ENCODE peak calls at places on chromosomes 13 and 19, in five cellular contexts. G, E, L, R and X are unnamed samples.

GRCh38 chr19:51779703-51780102 is 15.3 kb upstream of the FPR3 start:
- DNase-seq in E (no peak), L (no peak), R (no peak), G (no peak), X (no peak)

GRCh38 chr13:106233336-106233735 is 302.1 kb downstream of the EFNB2 start:
- DNase-seq in L (no peak), E (no peak), G (no peak), R (no peak), X (no peak)

GRCh38 chr13:110282316-110282841 is 24.6 kb downstream of the COL4A1 start:
- DNase-seq in R (no peak), G (no peak), E (no peak), L (no peak), X (no peak)

GRCh38 chr19:19402656-19403372 is 2.7 kb upstream of the GATAD2A start:
- DNase-seq in R (no peak), L (no peak), G (no peak), E (no peak), X (no peak)

GRCh38 chr19:4042731-4043082 is 24.0 kb downstream of the ZBTB7A start:
- DNase-seq in L (no peak), E (no peak), R (no peak), G (no peak), X (no peak)

GRCh38 chr19:4278926-4279529 is at the start of gene SHD:
- DNase-seq in G (no peak), R (no peak), L (no peak), E (no peak), X (peak)

GRCh38 chr19:42316223-42317211 is 3.4 kb downstream of the TMEM145 start:
- DNase-seq in R (peak), G (peak), E (no peak), L (no peak), X (no peak)

GRCh38 chr19:31262673-31263308 is 86.4 kb downstream of the TSHZ3 start:
- DNase-seq in G (no peak), E (no peak), R (no peak), L (no peak), X (no peak)

GRCh38 chr13:20991741-20992520 is 69.5 kb downstream of the LATS2 start:
- DNase-seq in L (no peak), E (no peak), R (no peak), G (no peak), X (no peak)

GRCh38 chr13:82654851-82655517 is 1227.3 kb downstream of the SLITRK1 start:
- DNase-seq in R (no peak), L (no peak), G (no peak), E (no peak), X (no peak)

GRCh38 chr13:110399801-110400200 is 92.7 kb downstream of the COL4A2 start:
- DNase-seq in G (no peak), R (no peak), L (no peak), E (no peak), X (no peak)

GRCh38 chr19:55255618-55256423 is 3.0 kb downstream of the PPP6R1 start:
- DNase-seq in E (no peak), L (no peak), G (peak), R (peak), X (peak)

GRCh38 chr19:7200739-7201138 is 93.5 kb downstream of the INSR start:
- DNase-seq in G (no peak), L (no peak), E (no peak), R (no peak), X (no peak)

GRCh38 chr13:36430247-36431203 is 1.8 kb upstream of the CCNA1 start:
- DNase-seq in E (no peak), G (no peak), R (no peak), L (no peak), X (no peak)

GRCh38 chr19:1941146-1942077 is at the start of gene CSNK1G2:
- DNase-seq in G (no peak), L (no peak), E (no peak), R (no peak), X (peak)

GRCh38 chr19:5143471-5144411 is 174.8 kb downstream of the KDM4B start:
- DNase-seq in L (no peak), G (no peak), R (no peak), E (no peak), X (no peak)

GRCh38 chr13:20685042-20685441 is 18.5 kb upstream of the IL17D start:
- DNase-seq in G (no peak), E (no peak), L (no peak), R (no peak), X (no peak)

GRCh38 chr19:2716275-2716650 is 4.9 kb downstream of the DIRAS1 start:
- DNase-seq in L (no peak), G (no peak), R (no peak), E (no peak), X (no peak)

GRCh38 chr19:51614789-51615188 is 15.4 kb downstream of the SIGLEC5 start:
- DNase-seq in R (no peak), G (no peak), L (no peak), E (no peak), X (no peak)

DNA sequence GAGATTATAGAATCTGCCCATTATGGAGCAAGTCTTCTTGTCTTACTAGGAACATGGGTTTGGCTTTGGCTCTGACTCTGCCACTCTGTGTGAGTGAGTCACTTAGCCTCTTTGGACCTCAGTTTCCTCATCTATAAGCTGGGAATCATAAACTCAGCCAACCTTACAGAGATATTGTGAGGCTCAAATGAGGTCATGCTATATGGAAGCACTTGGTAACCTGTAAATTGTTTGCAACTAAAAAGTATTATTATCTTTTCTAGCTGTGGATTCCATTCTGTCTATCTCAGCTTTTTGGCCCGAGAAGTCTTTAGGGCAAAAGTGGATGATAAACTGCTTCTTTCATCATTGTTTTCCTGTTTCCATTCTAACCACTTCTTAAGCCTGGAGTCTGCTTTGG is 186.8 kb upstream of the TSC22D1 start:
- DNase-seq in E (no peak), G (no peak), R (no peak), L (no peak), X (no peak)
- TF ChIP-seq SRF in E (no peak), G (no peak), R (no peak), L (no peak), X (no peak)

GRCh38 chr13:97852181-97852874 is 101.1 kb upstream of the IPO5 start:
- DNase-seq in E (no peak), G (no peak), L (no peak), R (no peak), X (no peak)

GRCh38 chr13:97855570-97855970 is 97.9 kb upstream of the IPO5 start:
- DNase-seq in G (peak), E (peak), R (peak), L (no peak), X (peak)

GRCh38 chr13:97856001-97856675 is 97.3 kb upstream of the IPO5 start:
- DNase-seq in E (no peak), G (no peak), L (no peak), R (no peak), X (no peak)

GRCh38 chr13:97851269-97851668 is 102.2 kb upstream of the IPO5 start:
- DNase-seq in R (no peak), G (no peak), E (no peak), L (no peak), X (no peak)

DNA sequence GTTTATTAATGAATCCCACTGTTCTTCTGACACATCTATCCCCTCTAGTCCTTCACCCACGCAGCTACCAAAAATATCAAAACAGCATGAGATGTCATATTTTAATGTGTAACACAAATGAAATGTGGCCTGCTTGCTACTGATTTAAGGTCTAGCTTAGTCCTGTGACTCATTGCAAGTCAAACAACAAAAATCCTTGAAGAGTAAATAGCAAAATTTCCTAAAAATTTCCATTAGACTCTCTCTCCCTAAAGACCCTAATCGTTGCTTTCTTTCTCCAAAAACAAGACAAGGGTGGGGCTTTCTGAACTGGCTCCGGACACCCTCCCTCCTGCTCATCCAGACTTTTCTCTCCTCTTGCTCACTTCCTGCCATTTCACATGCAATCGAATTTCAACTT is 99.9 kb upstream of the IPO5 start:
- DNase-seq in E (no peak), L (no peak), R (no peak), G (no peak), X (no peak)
- TF ChIP-seq CEBPB in E (no peak), L (no peak), R (no peak), G (no peak), X (no peak)

DNA sequence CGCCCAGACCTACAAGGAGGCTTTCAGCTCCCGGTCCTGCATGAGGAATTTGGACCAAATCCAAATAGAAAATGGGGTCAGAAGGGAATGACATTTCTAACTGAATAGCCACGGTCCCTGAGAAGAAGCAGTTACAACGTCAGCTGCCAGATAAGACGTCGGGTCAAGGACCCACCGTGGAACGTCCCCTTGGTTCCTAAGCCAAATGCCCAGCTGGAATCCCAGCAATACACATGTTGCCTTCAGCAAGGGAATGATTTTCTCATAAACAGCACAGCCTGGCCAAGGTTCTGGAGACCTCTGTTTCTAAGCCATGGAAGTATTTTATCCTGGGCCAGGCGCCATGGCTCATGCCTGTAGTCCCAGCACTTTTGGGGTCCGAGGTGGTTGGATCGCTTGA is 109.1 kb upstream of the PEG3 start:
- DNase-seq in G (no peak), L (no peak), R (no peak), E (no peak), X (no peak)
- TF ChIP-seq SRF in G (no peak), L (no peak), R (no peak), E (no peak), X (no peak)

GRCh38 chr13:96041326-96042092 is 11.7 kb downstream of the UGGT2 start:
- DNase-seq in G (no peak), R (peak), L (no peak), E (no peak), X (no peak)

GRCh38 chr13:96044238-96044637 is 9.0 kb downstream of the UGGT2 start:
- DNase-seq in E (no peak), R (no peak), G (no peak), L (no peak), X (no peak)
- TF ChIP-seq CEBPB in E (no peak), R (no peak), G (no peak), L (no peak), X (no peak)

DNA sequence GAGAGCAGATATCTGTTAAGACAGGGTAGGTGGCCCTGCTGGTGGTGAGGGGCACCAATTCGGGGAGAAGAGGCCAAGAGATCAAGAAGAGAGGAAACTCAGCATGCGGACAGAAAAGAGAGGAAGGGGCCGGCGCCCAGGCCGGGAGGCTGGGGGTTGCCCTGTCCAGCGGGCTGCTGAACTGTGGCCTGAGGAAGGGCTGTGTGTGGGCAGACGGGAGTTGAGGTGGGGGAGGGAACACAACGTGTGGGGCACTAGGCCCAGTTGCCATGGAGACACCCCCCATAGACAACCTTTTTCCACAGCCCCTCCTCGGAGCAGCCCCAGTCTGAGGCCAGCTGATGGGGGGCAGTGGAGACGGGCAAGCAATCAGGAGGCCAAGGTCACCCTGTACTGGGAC is 2.5 kb upstream of the CACNG8 start:
- DNase-seq in G (no peak), L (no peak), E (no peak), R (no peak), X (no peak)
- TF ChIP-seq SRF in G (no peak), L (no peak), E (no peak), R (no peak), X (no peak)

GRCh38 chr19:33815410-33816340 is 19.0 kb downstream of the KCTD15 start:
- DNase-seq in L (no peak), R (no peak), E (no peak), G (no peak), X (no peak)
- TF ChIP-seq CEBPB in L (no peak), R (no peak), E (no peak), G (no peak), X (no peak)

GRCh38 chr13:100130092-100130491 is 41.2 kb downstream of the PCCA start:
- DNase-seq in L (no peak), E (no peak), R (no peak), G (no peak), X (no peak)

GRCh38 chr13:100128838-100129237 is 39.9 kb downstream of the PCCA start:
- DNase-seq in E (no peak), R (peak), L (no peak), G (no peak), X (no peak)

GRCh38 chr13:100128373-100128772 is 39.5 kb downstream of the PCCA start:
- DNase-seq in E (no peak), R (peak), L (no peak), G (no peak), X (no peak)

GRCh38 chr13:100130930-100131511 is 42.1 kb downstream of the PCCA start:
- DNase-seq in E (no peak), R (no peak), G (no peak), L (no peak), X (no peak)

GRCh38 chr13:100129605-100130004 is 40.7 kb downstream of the PCCA start:
- DNase-seq in G (peak), E (no peak), L (no peak), R (no peak), X (no peak)
- TF ChIP-seq SRF in G (no peak), E (no peak), L (no peak), R (no peak), X (no peak)

GRCh38 chr19:16561382-16561781 is 10.8 kb downstream of the SLC35E1 start:
- DNase-seq in G (no peak), R (no peak), L (no peak), E (no peak), X (no peak)
- TF ChIP-seq CEBPB in G (no peak), R (no peak), L (no peak), E (no peak), X (no peak)

DNA sequence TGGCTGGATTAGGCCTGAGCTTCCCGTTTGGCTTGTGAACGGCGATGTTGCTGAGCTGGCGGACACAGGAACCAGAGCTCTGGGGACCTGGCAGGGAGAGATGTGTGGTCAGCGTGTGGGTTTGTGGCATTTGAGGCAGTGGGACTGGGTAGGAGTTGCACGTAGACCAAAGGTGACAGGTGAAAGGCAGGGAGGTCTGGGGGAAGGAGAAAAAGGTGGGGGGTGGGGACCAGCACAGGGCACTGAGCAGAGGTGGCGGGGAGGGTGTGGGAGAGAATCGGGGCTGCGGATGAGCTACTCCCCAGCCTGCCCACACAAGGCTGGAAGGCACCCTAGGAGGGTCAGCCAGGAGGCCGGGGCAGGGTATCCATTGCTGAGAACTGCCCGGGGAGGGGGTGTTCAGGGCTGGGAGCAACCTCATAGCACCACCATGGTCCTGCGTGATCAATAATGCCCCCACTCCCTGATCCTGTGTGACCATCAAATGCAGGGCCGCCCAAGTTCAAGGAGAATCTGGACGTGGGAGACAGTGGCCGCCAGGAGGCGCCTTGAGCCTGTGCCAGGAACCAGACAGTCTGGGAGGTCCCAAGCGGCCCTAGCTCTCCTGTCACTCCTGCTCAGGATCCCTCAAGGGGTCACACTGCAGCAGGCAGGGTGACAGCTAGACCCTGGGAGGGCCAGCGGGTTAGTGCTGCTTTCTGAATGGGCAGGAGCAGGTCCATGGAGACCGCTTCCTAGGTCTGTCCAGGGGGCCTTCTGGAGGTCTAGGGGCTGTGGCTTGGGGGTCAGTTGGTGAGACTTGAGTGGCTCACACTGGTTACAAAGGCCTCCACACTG is 12.8 kb upstream of the SELENOW start:
- DNase-seq in L (no peak), R (peak), G (no peak), E (no peak), X (peak)
- TF ChIP-seq SRF in L (no peak), R (no peak), G (no peak), E (no peak), X (no peak)